ENCODE peak calls at places on chromosomes 16 and 17, in nine cellular contexts. K is GM19239; E is lower leg skin; O is lung microvascular endothelial cell; P is GM03348; J is NCI-H1105 treated with DMSO at 0.1 percent for 48 hours; U is GM12865; N is NCI-H2081; V is stimulated activated CD4-positive, alpha-beta T cell treated with anti-CD3 and anti-CD28 coated beads, Interleukin-1b, Interleukin-23, amount 100 ng/mL, for 24 hours. F is an unnamed sample.

GRCh38 chr17:35846055-35846809 is 22.5 kb downstream of the HEATR9 start:
- DNase-seq in O (no peak), E (no peak), K (no peak), J (no peak), P (peak), N (no peak), V (no peak), U (no peak), F (no peak)

GRCh38 chr17:45320931-45321461 is 4.2 kb upstream of the MAP3K14 start:
- DNase-seq in U (peak), J (no peak), N (no peak), E (no peak), O (peak), V (no peak), K (no peak), P (peak), F (no peak)

GRCh38 chr16:89076159-89076558 is 17.5 kb upstream of the ACSF3 start:
- DNase-seq in E (no peak), P (no peak), J (no peak), N (no peak), O (no peak), U (no peak), K (no peak), V (no peak), F (no peak)

GRCh38 chr17:67577429-67577828 is 140.3 kb upstream of the NOL11 start:
- DNase-seq in N (no peak), K (no peak), P (no peak), V (no peak), J (no peak), O (no peak), U (no peak), E (no peak), F (no peak)

GRCh38 chr17:19573075-19573474 is 39.4 kb downstream of the SLC47A1 start:
- DNase-seq in U (no peak), P (no peak), J (no peak), E (no peak), N (no peak), O (no peak), K (no peak), V (no peak), F (no peak)

GRCh38 chr17:81491193-81491592 is 21.4 kb downstream of the ACTG1 start:
- DNase-seq in O (no peak), P (no peak), U (no peak), N (no peak), K (no peak), V (no peak), E (no peak), J (no peak), F (no peak)

GRCh38 chr17:4715071-4715749 is 4.8 kb downstream of the ARRB2 start:
- DNase-seq in P (no peak), E (no peak), N (no peak), U (no peak), O (no peak), V (no peak), J (no peak), K (no peak), F (peak)

GRCh38 chr17:47829870-47830269 is 1.5 kb downstream of the MRPL10 start:
- DNase-seq in K (no peak), O (no peak), J (no peak), N (no peak), V (no peak), U (no peak), P (no peak), E (no peak), F (no peak)

GRCh38 chr16:72876221-72876620 is 171.7 kb downstream of the ZFHX3 start:
- DNase-seq in E (peak), J (no peak), K (peak), O (peak), U (peak), V (no peak), N (no peak), P (peak), F (no peak)

GRCh38 chr17:44112284-44113280 is 10.9 kb downstream of the HDAC5 start:
- DNase-seq in J (no peak), P (no peak), E (no peak), N (no peak), U (no peak), K (no peak), O (no peak), V (no peak), F (no peak)

GRCh38 chr17:75759457-75759856 is 5.5 kb downstream of the GALK1 start:
- DNase-seq in K (no peak), P (no peak), V (no peak), J (no peak), U (no peak), N (no peak), E (no peak), O (no peak), F (no peak)

GRCh38 chr16:19086322-19087199 is 19.1 kb downstream of the COQ7 start:
- DNase-seq in K (peak), N (peak), V (peak), J (peak), O (peak), P (peak), U (peak), E (peak), F (peak)

GRCh38 chr17:7626956-7627249 is 718 bp downstream of the SAT2 start:
- DNase-seq in O (no peak), J (no peak), K (no peak), N (no peak), U (no peak), P (no peak), E (no peak), V (no peak), F (no peak)

GRCh38 chr17:19958023-19958422 is 19.6 kb downstream of the AKAP10 start:
- DNase-seq in V (no peak), U (no peak), J (no peak), O (peak), K (no peak), N (no peak), E (no peak), P (peak), F (no peak)

GRCh38 chr17:37045271-37045946 is 96.7 kb downstream of the AATF start:
- DNase-seq in E (no peak), O (no peak), P (no peak), V (no peak), N (peak), U (no peak), K (no peak), J (no peak), F (peak)

GRCh38 chr17:13568746-13569739 is 32.7 kb downstream of the HS3ST3A1 start:
- DNase-seq in K (no peak), U (peak), J (no peak), O (no peak), E (no peak), N (no peak), V (no peak), P (peak), F (no peak)

GRCh38 chr16:84483882-84484565 is 20.4 kb downstream of the MEAK7 start:
- DNase-seq in U (no peak), P (no peak), J (no peak), E (peak), K (no peak), V (no peak), N (no peak), O (no peak), F (no peak)

GRCh38 chr16:75025766-75026165 is 26.9 kb downstream of the ZNRF1 start:
- DNase-seq in V (no peak), K (no peak), O (peak), U (no peak), N (no peak), P (peak), E (no peak), J (no peak), F (no peak)